ENCODE peak calls at places on chromosome 7, in ten cellular contexts. One of them, this sample, is unnamed.

GRCh38 chr7:82050792-82051191 is 280.9 kb upstream of the HGF start:
- DNase-seq in EL: peak
- DNase-seq in hepatocyte: peak
- DNase-seq in NCI-H460: peak
- DNase-seq in amniotic stem cell: no peak
- DNase-seq in AG04450: no peak
- DNase-seq in stimulated activated CD8-positive, alpha-beta memory T cell treated with anti-CD3 and anti-CD28 coated beads, Interleukin-12 subunit alpha, Interleukin-12 subunit beta, amount 100 ng/mL, for 4 hours: no peak
- DNase-seq in activated T-helper 1 cell treated with Interleukin-2 at 50 U/mL for 16 hours: no peak
- DNase-seq in retinal pigment epithelial cell: no peak
- DNase-seq in B cell: no peak
- DNase-seq in this sample: no peak

GRCh38 chr7:133854739-133855138 is 272.4 kb upstream of the LRGUK start:
- DNase-seq in EL: peak
- DNase-seq in NCI-H460: peak
- DNase-seq in activated T-helper 1 cell treated with Interleukin-2 at 50 U/mL for 16 hours: no peak
- DNase-seq in AG04450: no peak
- DNase-seq in B cell: no peak
- DNase-seq in hepatocyte: peak
- DNase-seq in stimulated activated CD8-positive, alpha-beta memory T cell treated with anti-CD3 and anti-CD28 coated beads, Interleukin-12 subunit alpha, Interleukin-12 subunit beta, amount 100 ng/mL, for 4 hours: no peak
- DNase-seq in amniotic stem cell: peak
- DNase-seq in retinal pigment epithelial cell: peak
- DNase-seq in this sample: no peak

GRCh38 chr7:4739528-4739992 is 35.9 kb upstream of the AP5Z1 start:
- DNase-seq in retinal pigment epithelial cell: no peak
- DNase-seq in AG04450: no peak
- DNase-seq in activated T-helper 1 cell treated with Interleukin-2 at 50 U/mL for 16 hours: peak
- DNase-seq in NCI-H460: peak
- DNase-seq in hepatocyte: peak
- DNase-seq in B cell: no peak
- DNase-seq in EL: no peak
- DNase-seq in amniotic stem cell: no peak
- DNase-seq in stimulated activated CD8-positive, alpha-beta memory T cell treated with anti-CD3 and anti-CD28 coated beads, Interleukin-12 subunit alpha, Interleukin-12 subunit beta, amount 100 ng/mL, for 4 hours: no peak
- DNase-seq in this sample: no peak

GRCh38 chr7:137818036-137818435 is 28.7 kb downstream of the DGKI start:
- DNase-seq in activated T-helper 1 cell treated with Interleukin-2 at 50 U/mL for 16 hours: no peak
- DNase-seq in B cell: no peak
- DNase-seq in hepatocyte: no peak
- DNase-seq in NCI-H460: no peak
- DNase-seq in retinal pigment epithelial cell: no peak
- DNase-seq in EL: peak
- DNase-seq in AG04450: peak
- DNase-seq in stimulated activated CD8-positive, alpha-beta memory T cell treated with anti-CD3 and anti-CD28 coated beads, Interleukin-12 subunit alpha, Interleukin-12 subunit beta, amount 100 ng/mL, for 4 hours: no peak
- DNase-seq in amniotic stem cell: no peak
- DNase-seq in this sample: no peak

GRCh38 chr7:39609462-39610149 is 13.8 kb upstream of the RALA start:
- DNase-seq in EL: no peak
- DNase-seq in amniotic stem cell: no peak
- DNase-seq in NCI-H460: no peak
- DNase-seq in retinal pigment epithelial cell: no peak
- DNase-seq in B cell: no peak
- DNase-seq in hepatocyte: peak
- DNase-seq in AG04450: no peak
- DNase-seq in activated T-helper 1 cell treated with Interleukin-2 at 50 U/mL for 16 hours: peak
- DNase-seq in stimulated activated CD8-positive, alpha-beta memory T cell treated with anti-CD3 and anti-CD28 coated beads, Interleukin-12 subunit alpha, Interleukin-12 subunit beta, amount 100 ng/mL, for 4 hours: no peak
- DNase-seq in this sample: no peak

GRCh38 chr7:136105191-136105590 is 128.0 kb upstream of the MTPN start:
- DNase-seq in retinal pigment epithelial cell: no peak
- DNase-seq in B cell: no peak
- DNase-seq in activated T-helper 1 cell treated with Interleukin-2 at 50 U/mL for 16 hours: no peak
- DNase-seq in NCI-H460: no peak
- DNase-seq in EL: no peak
- DNase-seq in stimulated activated CD8-positive, alpha-beta memory T cell treated with anti-CD3 and anti-CD28 coated beads, Interleukin-12 subunit alpha, Interleukin-12 subunit beta, amount 100 ng/mL, for 4 hours: no peak
- DNase-seq in hepatocyte: no peak
- DNase-seq in amniotic stem cell: no peak
- DNase-seq in AG04450: no peak
- DNase-seq in this sample: no peak

GRCh38 chr7:101112233-101112632 is 14.7 kb upstream of the SERPINE1 start:
- DNase-seq in AG04450: no peak
- DNase-seq in NCI-H460: no peak
- DNase-seq in amniotic stem cell: no peak
- DNase-seq in activated T-helper 1 cell treated with Interleukin-2 at 50 U/mL for 16 hours: no peak
- DNase-seq in hepatocyte: no peak
- DNase-seq in stimulated activated CD8-positive, alpha-beta memory T cell treated with anti-CD3 and anti-CD28 coated beads, Interleukin-12 subunit alpha, Interleukin-12 subunit beta, amount 100 ng/mL, for 4 hours: no peak
- DNase-seq in EL: peak
- DNase-seq in retinal pigment epithelial cell: no peak
- DNase-seq in B cell: no peak
- DNase-seq in this sample: peak

GRCh38 chr7:66779669-66780408 is 39.3 kb downstream of the RABGEF1 start:
- DNase-seq in hepatocyte: no peak
- DNase-seq in B cell: no peak
- DNase-seq in stimulated activated CD8-positive, alpha-beta memory T cell treated with anti-CD3 and anti-CD28 coated beads, Interleukin-12 subunit alpha, Interleukin-12 subunit beta, amount 100 ng/mL, for 4 hours: no peak
- DNase-seq in activated T-helper 1 cell treated with Interleukin-2 at 50 U/mL for 16 hours: no peak
- DNase-seq in AG04450: no peak
- DNase-seq in retinal pigment epithelial cell: no peak
- DNase-seq in EL: peak
- DNase-seq in NCI-H460: no peak
- DNase-seq in amniotic stem cell: no peak
- DNase-seq in this sample: no peak

GRCh38 chr7:96605045-96605716 is 104.5 kb downstream of the SEM1 start:
- DNase-seq in NCI-H460: no peak
- DNase-seq in B cell: no peak
- DNase-seq in amniotic stem cell: no peak
- DNase-seq in stimulated activated CD8-positive, alpha-beta memory T cell treated with anti-CD3 and anti-CD28 coated beads, Interleukin-12 subunit alpha, Interleukin-12 subunit beta, amount 100 ng/mL, for 4 hours: no peak
- DNase-seq in AG04450: no peak
- DNase-seq in hepatocyte: no peak
- DNase-seq in EL: no peak
- DNase-seq in activated T-helper 1 cell treated with Interleukin-2 at 50 U/mL for 16 hours: no peak
- DNase-seq in retinal pigment epithelial cell: no peak
- DNase-seq in this sample: no peak

GRCh38 chr7:104800307-104800706 is 213.7 kb upstream of the KMT2E start:
- DNase-seq in stimulated activated CD8-positive, alpha-beta memory T cell treated with anti-CD3 and anti-CD28 coated beads, Interleukin-12 subunit alpha, Interleukin-12 subunit beta, amount 100 ng/mL, for 4 hours: no peak
- DNase-seq in NCI-H460: no peak
- DNase-seq in activated T-helper 1 cell treated with Interleukin-2 at 50 U/mL for 16 hours: no peak
- DNase-seq in retinal pigment epithelial cell: no peak
- DNase-seq in amniotic stem cell: no peak
- DNase-seq in EL: no peak
- DNase-seq in AG04450: no peak
- DNase-seq in hepatocyte: no peak
- DNase-seq in B cell: no peak
- DNase-seq in this sample: no peak

GRCh38 chr7:19122018-19122588 is 4.7 kb upstream of the TWIST1 start:
- DNase-seq in activated T-helper 1 cell treated with Interleukin-2 at 50 U/mL for 16 hours: no peak
- DNase-seq in NCI-H460: peak
- DNase-seq in stimulated activated CD8-positive, alpha-beta memory T cell treated with anti-CD3 and anti-CD28 coated beads, Interleukin-12 subunit alpha, Interleukin-12 subunit beta, amount 100 ng/mL, for 4 hours: no peak
- DNase-seq in EL: peak
- DNase-seq in hepatocyte: no peak
- DNase-seq in amniotic stem cell: no peak
- DNase-seq in retinal pigment epithelial cell: no peak
- DNase-seq in B cell: no peak
- DNase-seq in AG04450: no peak
- DNase-seq in this sample: no peak